ENCODE peak calls at places on chromosomes 7 and 10, in four cellular contexts. X is mammary epithelial cell; A is stimulated activated CD4-positive, alpha-beta T cell treated with anti-CD3 and anti-CD28 coated beads, Interleukin-2, amount 100 ng/mL, for 48 hours; D is brain microvascular endothelial cell. I is an unnamed sample.

GRCh38 chr10:16776896-16777295 is 40.3 kb downstream of the RSU1 start:
- DNase-seq in A (no peak), D (no peak), X (no peak), I (no peak)

GRCh38 chr7:151472644-151473380 is 32.9 kb upstream of the CRYGN start:
- DNase-seq in X (peak), A (no peak), D (peak), I (no peak)

GRCh38 chr7:47271749-47272148 is 310.2 kb downstream of the TNS3 start:
- DNase-seq in A (no peak), X (no peak), D (no peak), I (no peak)

GRCh38 chr7:117251687-117252086 is 71.2 kb downstream of the WNT2 start:
- DNase-seq in D (peak), A (no peak), X (no peak), I (peak)

GRCh38 chr7:107980171-107980570 is 22.8 kb downstream of the LAMB1 start:
- DNase-seq in X (no peak), A (no peak), D (no peak), I (no peak)

GRCh38 chr7:79452032-79452494 is 1.4 kb downstream of the MAGI2 start:
- DNase-seq in A (no peak), X (peak), D (peak), I (no peak)

GRCh38 chr10:33483124-33483794 is 148.8 kb upstream of the NRP1 start:
- DNase-seq in X (no peak), D (no peak), A (no peak), I (no peak)

GRCh38 chr7:2680792-2681490 is 7.1 kb upstream of the AMZ1 start:
- DNase-seq in D (peak), A (peak), X (peak), I (peak)

I was measured in GM18507.